ENCODE peak calls at places on chromosomes 5 and 9, in five cellular contexts. One of them, this sample, is unnamed.

GRCh38 chr5:147310059-147310704 is 75.4 kb downstream of the STK32A start:
- DNase-seq in choroid plexus epithelial cell: no peak
- DNase-seq in brain microvascular endothelial cell: peak
- DNase-seq in uterus: peak
- DNase-seq in neural crest cell: no peak
- DNase-seq in this sample: no peak

GRCh38 chr5:132825824-132826391 is 4.5 kb downstream of the SHROOM1 start:
- DNase-seq in choroid plexus epithelial cell: no peak
- DNase-seq in brain microvascular endothelial cell: no peak
- DNase-seq in uterus: no peak
- DNase-seq in neural crest cell: no peak
- DNase-seq in this sample: no peak

GRCh38 chr5:16539169-16539666 is 73.6 kb upstream of the ZNF622 start:
- DNase-seq in choroid plexus epithelial cell: peak
- DNase-seq in brain microvascular endothelial cell: peak
- DNase-seq in uterus: peak
- DNase-seq in neural crest cell: no peak
- DNase-seq in this sample: no peak

GRCh38 chr5:151531581-151531980 is 59.5 kb downstream of the FAT2 start:
- DNase-seq in choroid plexus epithelial cell: no peak
- DNase-seq in brain microvascular endothelial cell: no peak
- DNase-seq in uterus: no peak
- DNase-seq in neural crest cell: no peak
- DNase-seq in this sample: no peak

GRCh38 chr9:116103976-116104820 is 49.4 kb upstream of the PAPPA start:
- DNase-seq in choroid plexus epithelial cell: peak
- DNase-seq in brain microvascular endothelial cell: peak
- DNase-seq in uterus: no peak
- DNase-seq in neural crest cell: no peak
- DNase-seq in this sample: no peak

GRCh38 chr5:137651022-137651421 is 84.9 kb downstream of the KLHL3 start:
- DNase-seq in choroid plexus epithelial cell: no peak
- DNase-seq in brain microvascular endothelial cell: no peak
- DNase-seq in uterus: no peak
- DNase-seq in neural crest cell: no peak
- DNase-seq in this sample: no peak

GRCh38 chr9:133463864-133464615 is 4.3 kb downstream of the CACFD1 start:
- DNase-seq in choroid plexus epithelial cell: no peak
- DNase-seq in brain microvascular endothelial cell: no peak
- DNase-seq in uterus: no peak
- DNase-seq in neural crest cell: no peak
- DNase-seq in this sample: no peak

GRCh38 chr5:1821862-1822261 is 20.7 kb downstream of the NDUFS6 start:
- DNase-seq in choroid plexus epithelial cell: no peak
- DNase-seq in brain microvascular endothelial cell: no peak
- DNase-seq in uterus: no peak
- DNase-seq in neural crest cell: no peak
- DNase-seq in this sample: no peak

GRCh38 chr9:128882677-128883590 is 1.0 kb downstream of the LRRC8A start:
- DNase-seq in choroid plexus epithelial cell: no peak
- DNase-seq in brain microvascular endothelial cell: no peak
- DNase-seq in uterus: no peak
- DNase-seq in neural crest cell: no peak
- DNase-seq in this sample: no peak

GRCh38 chr5:158534203-158534602 is 565.5 kb downstream of the EBF1 start:
- DNase-seq in choroid plexus epithelial cell: no peak
- DNase-seq in brain microvascular endothelial cell: no peak
- DNase-seq in uterus: no peak
- DNase-seq in neural crest cell: no peak
- DNase-seq in this sample: no peak

GRCh38 chr5:123300266-123300665 is 122.9 kb downstream of the CEP120 start:
- DNase-seq in choroid plexus epithelial cell: no peak
- DNase-seq in brain microvascular endothelial cell: no peak
- DNase-seq in uterus: no peak
- DNase-seq in neural crest cell: no peak
- DNase-seq in this sample: no peak

GRCh38 chr9:110814159-110814558 is 145.6 kb downstream of the MUSK start:
- DNase-seq in choroid plexus epithelial cell: no peak
- DNase-seq in brain microvascular endothelial cell: no peak
- DNase-seq in uterus: no peak
- DNase-seq in neural crest cell: no peak
- DNase-seq in this sample: no peak

GRCh38 chr5:5409151-5409810 is 13.2 kb upstream of the ICE1 start:
- DNase-seq in choroid plexus epithelial cell: peak
- DNase-seq in brain microvascular endothelial cell: no peak
- DNase-seq in uterus: no peak
- DNase-seq in neural crest cell: no peak
- DNase-seq in this sample: no peak

GRCh38 chr5:109281136-109281690 is 128.6 kb downstream of the PJA2 start:
- DNase-seq in choroid plexus epithelial cell: no peak
- DNase-seq in brain microvascular endothelial cell: no peak
- DNase-seq in uterus: no peak
- DNase-seq in neural crest cell: no peak
- DNase-seq in this sample: no peak

GRCh38 chr9:93599571-93600403 is 23.4 kb downstream of the PHF2 start:
- DNase-seq in choroid plexus epithelial cell: no peak
- DNase-seq in brain microvascular endothelial cell: no peak
- DNase-seq in uterus: no peak
- DNase-seq in neural crest cell: no peak
- DNase-seq in this sample: no peak

GRCh38 chr9:116269250-116269649 is 115.7 kb downstream of the PAPPA start:
- DNase-seq in choroid plexus epithelial cell: peak
- DNase-seq in brain microvascular endothelial cell: peak
- DNase-seq in uterus: no peak
- DNase-seq in neural crest cell: no peak
- DNase-seq in this sample: no peak

GRCh38 chr5:169429044-169429443 is 128.1 kb upstream of the SLIT3 start:
- DNase-seq in choroid plexus epithelial cell: no peak
- DNase-seq in brain microvascular endothelial cell: no peak
- DNase-seq in uterus: no peak
- DNase-seq in neural crest cell: no peak
- DNase-seq in this sample: no peak

GRCh38 chr5:98969400-98969799 is 40.6 kb upstream of the CHD1 start:
- DNase-seq in choroid plexus epithelial cell: no peak
- DNase-seq in brain microvascular endothelial cell: no peak
- DNase-seq in uterus: no peak
- DNase-seq in neural crest cell: no peak
- DNase-seq in this sample: no peak

GRCh38 chr9:101738566-101739183 is at the start of gene GRIN3A:
- DNase-seq in choroid plexus epithelial cell: no peak
- DNase-seq in brain microvascular endothelial cell: no peak
- DNase-seq in uterus: no peak
- DNase-seq in neural crest cell: peak
- DNase-seq in this sample: no peak

GRCh38 chr5:105508519-105508918 is 1945.9 kb upstream of the NUDT12 start:
- DNase-seq in choroid plexus epithelial cell: peak
- DNase-seq in brain microvascular endothelial cell: peak
- DNase-seq in uterus: no peak
- DNase-seq in neural crest cell: no peak
- DNase-seq in this sample: no peak

GRCh38 chr5:138901716-138902115 is 26.6 kb upstream of the LRRTM2 start:
- DNase-seq in choroid plexus epithelial cell: no peak
- DNase-seq in brain microvascular endothelial cell: no peak
- DNase-seq in uterus: no peak
- DNase-seq in neural crest cell: no peak
- DNase-seq in this sample: no peak

GRCh38 chr5:94524841-94525697 is 93.3 kb downstream of the KIAA0825 start:
- DNase-seq in choroid plexus epithelial cell: peak
- DNase-seq in brain microvascular endothelial cell: peak
- DNase-seq in uterus: no peak
- DNase-seq in neural crest cell: no peak
- DNase-seq in this sample: no peak

GRCh38 chr5:176676361-176676824 is 29.1 kb downstream of the TSPAN17 start:
- DNase-seq in choroid plexus epithelial cell: peak
- DNase-seq in brain microvascular endothelial cell: peak
- DNase-seq in uterus: no peak
- DNase-seq in neural crest cell: no peak
- DNase-seq in this sample: no peak

GRCh38 chr9:68779558-68780376 is 74.7 kb downstream of the PIP5K1B start:
- DNase-seq in choroid plexus epithelial cell: peak
- DNase-seq in brain microvascular endothelial cell: peak
- DNase-seq in uterus: peak
- DNase-seq in neural crest cell: peak
- DNase-seq in this sample: peak
- TF ChIP-seq CTCF in choroid plexus epithelial cell: no peak
- TF ChIP-seq CTCF in brain microvascular endothelial cell: peak
- TF ChIP-seq CTCF in uterus: peak
- TF ChIP-seq CTCF in neural crest cell: peak
- TF ChIP-seq CTCF in this sample: peak

DNA sequence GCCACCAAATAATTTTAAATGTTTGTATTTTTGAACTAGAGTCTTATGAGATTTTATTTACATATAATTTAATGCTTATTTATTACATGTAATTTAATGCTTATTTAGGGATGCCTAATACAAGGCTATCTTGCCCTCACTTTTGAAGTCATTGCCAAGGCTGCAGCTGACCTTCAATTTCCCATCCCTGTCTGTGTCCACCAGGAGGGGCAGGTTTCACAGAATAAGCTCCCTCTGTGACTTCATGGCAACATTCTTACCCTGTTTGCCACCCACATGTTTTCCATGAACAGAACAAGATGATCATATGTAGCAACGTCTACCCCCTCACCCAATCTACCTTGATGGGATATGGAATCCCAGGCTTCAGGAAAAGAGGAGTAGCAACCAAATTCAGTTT is 27.0 kb downstream of the C5 start:
- DNase-seq in choroid plexus epithelial cell: peak
- DNase-seq in brain microvascular endothelial cell: peak
- DNase-seq in uterus: no peak
- DNase-seq in neural crest cell: no peak
- DNase-seq in this sample: no peak
- TF ChIP-seq CTCF in choroid plexus epithelial cell: peak
- TF ChIP-seq CTCF in brain microvascular endothelial cell: peak
- TF ChIP-seq CTCF in uterus: no peak
- TF ChIP-seq CTCF in neural crest cell: peak
- TF ChIP-seq CTCF in this sample: peak

DNA sequence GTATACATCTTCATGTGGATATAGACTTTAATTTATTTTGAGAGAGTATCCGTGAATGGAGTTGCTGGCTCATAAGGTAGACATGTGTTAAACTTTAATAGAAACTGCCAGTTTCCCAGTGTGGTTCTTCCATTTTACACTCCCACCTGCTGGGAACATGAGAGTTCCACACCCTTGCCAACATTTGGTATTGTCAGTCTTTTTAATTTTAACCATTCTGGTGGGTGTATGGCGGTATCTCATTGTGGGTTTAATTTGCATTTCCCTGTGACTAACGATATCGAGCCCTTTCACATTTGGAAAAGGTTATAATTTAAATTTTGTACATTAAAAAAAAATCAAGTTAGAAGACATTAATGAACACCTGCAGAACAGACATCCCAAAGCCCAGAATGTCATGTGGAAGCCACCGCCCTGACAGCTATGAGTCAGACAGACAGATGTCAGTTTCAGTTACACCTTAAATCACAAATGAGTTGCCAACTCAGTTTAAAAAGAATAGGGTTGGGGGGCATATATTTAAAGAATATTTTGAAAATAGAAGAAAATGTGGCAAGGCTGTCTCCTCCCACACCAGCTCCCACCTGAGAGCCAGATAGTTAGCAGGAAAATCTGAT is 36.9 kb downstream of the ANKRD33B start:
- DNase-seq in choroid plexus epithelial cell: no peak
- DNase-seq in brain microvascular endothelial cell: no peak
- DNase-seq in uterus: no peak
- DNase-seq in neural crest cell: no peak
- DNase-seq in this sample: no peak
- TF ChIP-seq CTCF in choroid plexus epithelial cell: no peak
- TF ChIP-seq CTCF in brain microvascular endothelial cell: peak
- TF ChIP-seq CTCF in uterus: no peak
- TF ChIP-seq CTCF in neural crest cell: no peak
- TF ChIP-seq CTCF in this sample: no peak

GRCh38 chr5:174793076-174793475 is 68.7 kb downstream of the MSX2 start:
- DNase-seq in choroid plexus epithelial cell: no peak
- DNase-seq in brain microvascular endothelial cell: no peak
- DNase-seq in uterus: no peak
- DNase-seq in neural crest cell: no peak
- DNase-seq in this sample: no peak

GRCh38 chr5:174789596-174789995 is 65.2 kb downstream of the MSX2 start:
- DNase-seq in choroid plexus epithelial cell: no peak
- DNase-seq in brain microvascular endothelial cell: no peak
- DNase-seq in uterus: no peak
- DNase-seq in neural crest cell: no peak
- DNase-seq in this sample: no peak

GRCh38 chr5:174793684-174794328 is 69.4 kb downstream of the MSX2 start:
- DNase-seq in choroid plexus epithelial cell: peak
- DNase-seq in brain microvascular endothelial cell: peak
- DNase-seq in uterus: peak
- DNase-seq in neural crest cell: peak
- DNase-seq in this sample: peak

GRCh38 chr5:174794941-174795672 is 70.7 kb downstream of the MSX2 start:
- DNase-seq in choroid plexus epithelial cell: peak
- DNase-seq in brain microvascular endothelial cell: peak
- DNase-seq in uterus: no peak
- DNase-seq in neural crest cell: no peak
- DNase-seq in this sample: no peak

DNA sequence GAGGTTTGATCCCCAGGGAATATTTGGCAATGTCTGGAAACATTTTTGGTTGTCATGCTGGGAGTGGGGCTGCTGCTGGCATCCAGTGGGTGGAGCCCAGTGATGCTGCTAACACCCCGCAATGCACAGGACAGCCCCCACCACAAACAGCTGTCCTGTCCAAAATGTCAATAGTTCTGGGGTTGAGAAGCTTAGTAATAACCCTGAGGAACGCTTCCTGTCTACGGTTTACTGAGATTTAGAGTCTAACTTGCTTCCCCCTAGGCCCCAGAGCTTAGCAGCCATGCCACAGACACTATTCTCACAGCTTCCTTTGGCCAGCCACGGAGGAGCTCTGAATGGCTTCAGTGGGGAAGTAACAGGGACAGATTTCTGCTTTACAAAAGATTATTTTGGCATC is 66.5 kb downstream of the MSX2 start:
- DNase-seq in choroid plexus epithelial cell: no peak
- DNase-seq in brain microvascular endothelial cell: no peak
- DNase-seq in uterus: no peak
- DNase-seq in neural crest cell: no peak
- DNase-seq in this sample: no peak
- TF ChIP-seq CTCF in choroid plexus epithelial cell: no peak
- TF ChIP-seq CTCF in brain microvascular endothelial cell: no peak
- TF ChIP-seq CTCF in uterus: no peak
- TF ChIP-seq CTCF in neural crest cell: no peak
- TF ChIP-seq CTCF in this sample: no peak

DNA sequence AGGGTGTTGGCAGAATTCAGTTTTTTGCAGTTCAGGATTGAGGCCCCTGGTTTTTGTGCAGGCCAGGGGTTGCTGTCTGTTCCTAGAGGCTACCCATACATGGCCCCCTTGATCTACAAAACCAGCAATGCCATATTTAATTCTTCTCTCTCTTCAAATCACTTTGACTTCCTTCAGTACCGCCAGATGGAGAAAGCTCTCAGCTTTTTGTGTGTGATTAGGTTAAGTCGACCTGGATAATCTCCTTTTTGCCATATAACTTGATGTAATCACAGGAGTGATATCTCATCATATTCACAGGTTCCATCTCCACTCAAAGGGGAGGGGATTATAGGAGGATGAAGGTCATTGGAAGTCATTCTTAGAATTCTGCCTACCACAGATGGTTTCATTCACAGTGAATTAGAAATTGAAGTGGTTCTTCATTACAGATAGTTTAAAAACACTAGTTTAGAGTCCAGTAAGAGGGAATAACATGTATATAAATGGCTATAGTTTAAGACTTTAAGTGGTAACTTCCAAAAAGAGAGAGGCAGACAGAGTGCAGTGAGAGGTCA is 85.8 kb downstream of the GALNT10 start:
- DNase-seq in choroid plexus epithelial cell: no peak
- DNase-seq in brain microvascular endothelial cell: no peak
- DNase-seq in uterus: no peak
- DNase-seq in neural crest cell: no peak
- DNase-seq in this sample: no peak
- TF ChIP-seq CTCF in choroid plexus epithelial cell: no peak
- TF ChIP-seq CTCF in brain microvascular endothelial cell: no peak
- TF ChIP-seq CTCF in uterus: no peak
- TF ChIP-seq CTCF in neural crest cell: no peak
- TF ChIP-seq CTCF in this sample: no peak